ENCODE peak calls at places on chromosome 15, in six cellular contexts. One of them, this sample, is unnamed.

GRCh38 chr15:70324001-70324974 is 226.6 kb upstream of the TLE3 start:
- DNase-seq in epithelial cell of proximal tubule: no peak
- DNase-seq in AG04450: peak; percentile 39
- DNase-seq in testis: peak; percentile 37
- DNase-seq in Panc1: no peak
- DNase-seq in A549: no peak
- DNase-seq in this sample: peak; percentile 86

GRCh38 chr15:57259511-57260143 is 116.7 kb upstream of the CGNL1 start:
- DNase-seq in epithelial cell of proximal tubule: no peak
- DNase-seq in AG04450: no peak
- DNase-seq in testis: no peak
- DNase-seq in Panc1: no peak
- DNase-seq in A549: no peak
- DNase-seq in this sample: no peak

GRCh38 chr15:62403164-62403809 is 238.2 kb upstream of the C2CD4B start:
- DNase-seq in epithelial cell of proximal tubule: no peak
- DNase-seq in AG04450: no peak
- DNase-seq in testis: no peak
- DNase-seq in Panc1: no peak
- DNase-seq in A549: no peak
- DNase-seq in this sample: peak; percentile 79

GRCh38 chr15:65411470-65412071 is 11.2 kb downstream of the IGDCC4 start:
- DNase-seq in epithelial cell of proximal tubule: peak; percentile 98
- DNase-seq in AG04450: no peak
- DNase-seq in testis: no peak
- DNase-seq in Panc1: no peak
- DNase-seq in A549: no peak
- DNase-seq in this sample: no peak

GRCh38 chr15:37880009-37880834 is 54.2 kb upstream of the TMCO5A start:
- DNase-seq in epithelial cell of proximal tubule: no peak
- DNase-seq in AG04450: peak; percentile 41
- DNase-seq in testis: peak; percentile 21
- DNase-seq in Panc1: no peak
- DNase-seq in A549: peak; percentile 0
- DNase-seq in this sample: peak; percentile 56

GRCh38 chr15:66498501-66499386 is 1.2 kb upstream of the SNAPC5 start:
- DNase-seq in epithelial cell of proximal tubule: no peak
- DNase-seq in AG04450: no peak
- DNase-seq in testis: peak; percentile 8
- DNase-seq in Panc1: no peak
- DNase-seq in A549: no peak
- DNase-seq in this sample: no peak

GRCh38 chr15:72368315-72368714 is 7.5 kb downstream of the HEXA start:
- DNase-seq in epithelial cell of proximal tubule: no peak
- DNase-seq in AG04450: no peak
- DNase-seq in testis: no peak
- DNase-seq in Panc1: no peak
- DNase-seq in A549: no peak
- DNase-seq in this sample: no peak

GRCh38 chr15:37009288-37009687 is 91.1 kb downstream of the MEIS2 start:
- DNase-seq in epithelial cell of proximal tubule: no peak
- DNase-seq in AG04450: no peak
- DNase-seq in testis: no peak
- DNase-seq in Panc1: no peak
- DNase-seq in A549: no peak
- DNase-seq in this sample: no peak

GRCh38 chr15:58361291-58361759 is 70.5 kb upstream of the LIPC start:
- DNase-seq in epithelial cell of proximal tubule: no peak
- DNase-seq in AG04450: peak; percentile 97
- DNase-seq in testis: no peak
- DNase-seq in Panc1: no peak
- DNase-seq in A549: no peak
- DNase-seq in this sample: peak; percentile 25

GRCh38 chr15:49036650-49037545 is 9.3 kb downstream of the SECISBP2L start:
- DNase-seq in epithelial cell of proximal tubule: no peak
- DNase-seq in AG04450: peak; percentile 18
- DNase-seq in testis: no peak
- DNase-seq in Panc1: no peak
- DNase-seq in A549: no peak
- DNase-seq in this sample: peak; percentile 66

GRCh38 chr15:82944840-82945239 is 7.7 kb downstream of the HOMER2 start:
- DNase-seq in epithelial cell of proximal tubule: peak; percentile 98
- DNase-seq in AG04450: no peak
- DNase-seq in testis: no peak
- DNase-seq in Panc1: no peak
- DNase-seq in A549: no peak
- DNase-seq in this sample: peak; percentile 62

GRCh38 chr15:62858343-62858742 is 184.2 kb upstream of the TPM1 start:
- DNase-seq in epithelial cell of proximal tubule: no peak
- DNase-seq in AG04450: no peak
- DNase-seq in testis: no peak
- DNase-seq in Panc1: no peak
- DNase-seq in A549: no peak
- DNase-seq in this sample: no peak

GRCh38 chr15:78241017-78241416 is 6.7 kb upstream of the ACSBG1 start:
- DNase-seq in epithelial cell of proximal tubule: no peak
- DNase-seq in AG04450: peak; percentile 33
- DNase-seq in testis: peak; percentile 92
- DNase-seq in Panc1: peak; percentile 64
- DNase-seq in A549: peak; percentile 94
- DNase-seq in this sample: peak; percentile 89

GRCh38 chr15:83919319-83919830 is 265.5 kb downstream of the ADAMTSL3 start:
- DNase-seq in epithelial cell of proximal tubule: no peak
- DNase-seq in AG04450: no peak
- DNase-seq in testis: no peak
- DNase-seq in Panc1: no peak
- DNase-seq in A549: no peak
- DNase-seq in this sample: no peak

GRCh38 chr15:78000089-78000926 is 77.2 kb downstream of the TBC1D2B start:
- DNase-seq in epithelial cell of proximal tubule: no peak
- DNase-seq in AG04450: no peak
- DNase-seq in testis: peak; percentile 89
- DNase-seq in Panc1: no peak
- DNase-seq in A549: peak; percentile 86
- DNase-seq in this sample: peak; percentile 27

GRCh38 chr15:63364293-63365003 is 17.2 kb downstream of the CA12 start:
- DNase-seq in epithelial cell of proximal tubule: no peak
- DNase-seq in AG04450: no peak
- DNase-seq in testis: no peak
- DNase-seq in Panc1: no peak
- DNase-seq in A549: no peak
- DNase-seq in this sample: no peak

GRCh38 chr15:69410290-69410874 is 3.8 kb upstream of the KIF23 start:
- DNase-seq in epithelial cell of proximal tubule: no peak
- DNase-seq in AG04450: no peak
- DNase-seq in testis: peak; percentile 55
- DNase-seq in Panc1: no peak
- DNase-seq in A549: peak; percentile 84
- DNase-seq in this sample: peak; percentile 91

GRCh38 chr15:66476535-66476934 is 21.0 kb downstream of the SNAPC5 start:
- DNase-seq in epithelial cell of proximal tubule: no peak
- DNase-seq in AG04450: no peak
- DNase-seq in testis: no peak
- DNase-seq in Panc1: no peak
- DNase-seq in A549: no peak
- DNase-seq in this sample: no peak

GRCh38 chr15:23566070-23567050 is 886 bp downstream of the MKRN3 start:
- DNase-seq in epithelial cell of proximal tubule: no peak
- DNase-seq in AG04450: no peak
- DNase-seq in testis: peak; percentile 70
- DNase-seq in Panc1: no peak
- DNase-seq in A549: no peak
- DNase-seq in this sample: no peak

GRCh38 chr15:101492752-101493692 is 3.5 kb upstream of the PCSK6 start:
- DNase-seq in epithelial cell of proximal tubule: no peak
- DNase-seq in AG04450: no peak
- DNase-seq in testis: no peak
- DNase-seq in Panc1: no peak
- DNase-seq in A549: no peak
- DNase-seq in this sample: no peak

GRCh38 chr15:31434418-31435255 is 108.0 kb downstream of the KLF13 start:
- DNase-seq in epithelial cell of proximal tubule: no peak
- DNase-seq in AG04450: peak; percentile 61
- DNase-seq in testis: peak; percentile 54
- DNase-seq in Panc1: no peak
- DNase-seq in A549: no peak
- DNase-seq in this sample: peak; percentile 51

GRCh38 chr15:62809968-62810260 is 232.6 kb upstream of the TPM1 start:
- DNase-seq in epithelial cell of proximal tubule: no peak
- DNase-seq in AG04450: no peak
- DNase-seq in testis: no peak
- DNase-seq in Panc1: no peak
- DNase-seq in A549: no peak
- DNase-seq in this sample: no peak

GRCh38 chr15:45126535-45127158 is 3.0 kb downstream of the DUOXA1 start:
- DNase-seq in epithelial cell of proximal tubule: no peak
- DNase-seq in AG04450: no peak
- DNase-seq in testis: no peak
- DNase-seq in Panc1: no peak
- DNase-seq in A549: no peak
- DNase-seq in this sample: no peak

GRCh38 chr15:71748327-71748726 is 62.0 kb upstream of the NR2E3 start:
- DNase-seq in epithelial cell of proximal tubule: peak; percentile 82
- DNase-seq in AG04450: no peak
- DNase-seq in testis: no peak
- DNase-seq in Panc1: no peak
- DNase-seq in A549: peak; percentile 68
- DNase-seq in this sample: peak; percentile 53

GRCh38 chr15:58506064-58506490 is 74.3 kb downstream of the LIPC start:
- DNase-seq in epithelial cell of proximal tubule: no peak
- DNase-seq in AG04450: no peak
- DNase-seq in testis: no peak
- DNase-seq in Panc1: no peak
- DNase-seq in A549: no peak
- DNase-seq in this sample: no peak

GRCh38 chr15:101198820-101199219 is 53.0 kb downstream of the CHSY1 start:
- DNase-seq in epithelial cell of proximal tubule: no peak
- DNase-seq in AG04450: no peak
- DNase-seq in testis: no peak
- DNase-seq in Panc1: no peak
- DNase-seq in A549: no peak
- DNase-seq in this sample: no peak

GRCh38 chr15:97235285-97235985 is 725.1 kb upstream of the ARRDC4 start:
- DNase-seq in epithelial cell of proximal tubule: peak; percentile 31
- DNase-seq in AG04450: no peak
- DNase-seq in testis: peak; percentile 71
- DNase-seq in Panc1: peak; percentile 38
- DNase-seq in A549: peak; percentile 45
- DNase-seq in this sample: peak; percentile 39

GRCh38 chr15:88477885-88478284 is 10.4 kb downstream of the MRPS11 start:
- DNase-seq in epithelial cell of proximal tubule: no peak
- DNase-seq in AG04450: no peak
- DNase-seq in testis: no peak
- DNase-seq in Panc1: no peak
- DNase-seq in A549: no peak
- DNase-seq in this sample: no peak

GRCh38 chr15:88479169-88479568 is 11.7 kb downstream of the MRPS11 start:
- DNase-seq in epithelial cell of proximal tubule: no peak
- DNase-seq in AG04450: no peak
- DNase-seq in testis: no peak
- DNase-seq in Panc1: no peak
- DNase-seq in A549: no peak
- DNase-seq in this sample: no peak

GRCh38 chr15:88477126-88477525 is 9.6 kb downstream of the MRPS11 start:
- DNase-seq in epithelial cell of proximal tubule: no peak
- DNase-seq in AG04450: no peak
- DNase-seq in testis: no peak
- DNase-seq in Panc1: no peak
- DNase-seq in A549: no peak
- DNase-seq in this sample: no peak

GRCh38 chr15:88480981-88481380 is 13.5 kb downstream of the MRPS11 start:
- DNase-seq in epithelial cell of proximal tubule: no peak
- DNase-seq in AG04450: no peak
- DNase-seq in testis: no peak
- DNase-seq in Panc1: no peak
- DNase-seq in A549: no peak
- DNase-seq in this sample: no peak

GRCh38 chr15:88476635-88477038 is 9.1 kb downstream of the MRPS11 start:
- DNase-seq in epithelial cell of proximal tubule: no peak
- DNase-seq in AG04450: peak; percentile 23
- DNase-seq in testis: peak; percentile 30
- DNase-seq in Panc1: no peak
- DNase-seq in A549: peak; percentile 68
- DNase-seq in this sample: peak; percentile 58
- TF ChIP-seq CTCF in epithelial cell of proximal tubule: peak; percentile 66
- TF ChIP-seq CTCF in AG04450: peak; percentile 66
- TF ChIP-seq CTCF in testis: peak; percentile 48
- TF ChIP-seq CTCF in Panc1: peak; percentile 79
- TF ChIP-seq CTCF in A549: peak; percentile 78
- TF ChIP-seq CTCF in this sample: peak; percentile 62

GRCh38 chr15:96047255-96047931 is 283.1 kb upstream of the NR2F2 start:
- DNase-seq in epithelial cell of proximal tubule: no peak
- DNase-seq in AG04450: peak; percentile 76
- DNase-seq in testis: no peak
- DNase-seq in Panc1: no peak
- DNase-seq in A549: no peak
- DNase-seq in this sample: no peak
- TF ChIP-seq CTCF in epithelial cell of proximal tubule: no peak
- TF ChIP-seq CTCF in AG04450: peak; percentile 25
- TF ChIP-seq CTCF in testis: no peak
- TF ChIP-seq CTCF in Panc1: no peak
- TF ChIP-seq CTCF in A549: no peak
- TF ChIP-seq CTCF in this sample: no peak

GRCh38 chr15:41512078-41512394 is 1.6 kb downstream of the LTK start:
- DNase-seq in epithelial cell of proximal tubule: no peak
- DNase-seq in AG04450: no peak
- DNase-seq in testis: no peak
- DNase-seq in Panc1: no peak
- DNase-seq in A549: no peak
- DNase-seq in this sample: no peak

GRCh38 chr15:41510728-41511127 is 2.9 kb downstream of the LTK start:
- DNase-seq in epithelial cell of proximal tubule: no peak
- DNase-seq in AG04450: no peak
- DNase-seq in testis: no peak
- DNase-seq in Panc1: no peak
- DNase-seq in A549: no peak
- DNase-seq in this sample: no peak

GRCh38 chr15:41512512-41513281 is 930 bp downstream of the LTK start:
- DNase-seq in epithelial cell of proximal tubule: no peak
- DNase-seq in AG04450: no peak
- DNase-seq in testis: peak; percentile 15
- DNase-seq in Panc1: no peak
- DNase-seq in A549: no peak
- DNase-seq in this sample: no peak

GRCh38 chr15:41513282-41514227 is at the start of gene LTK:
- DNase-seq in epithelial cell of proximal tubule: no peak
- DNase-seq in AG04450: no peak
- DNase-seq in testis: peak; percentile 47
- DNase-seq in Panc1: no peak
- DNase-seq in A549: no peak
- DNase-seq in this sample: no peak

GRCh38 chr15:41511331-41512077 is 2.1 kb downstream of the LTK start:
- DNase-seq in epithelial cell of proximal tubule: no peak
- DNase-seq in AG04450: no peak
- DNase-seq in testis: no peak
- DNase-seq in Panc1: no peak
- DNase-seq in A549: no peak
- DNase-seq in this sample: no peak
- TF ChIP-seq CTCF in epithelial cell of proximal tubule: no peak
- TF ChIP-seq CTCF in AG04450: no peak
- TF ChIP-seq CTCF in testis: no peak
- TF ChIP-seq CTCF in Panc1: no peak
- TF ChIP-seq CTCF in A549: no peak
- TF ChIP-seq CTCF in this sample: no peak

GRCh38 chr15:74482661-74483060 is 21.7 kb upstream of the UBL7 start:
- DNase-seq in epithelial cell of proximal tubule: no peak
- DNase-seq in AG04450: no peak
- DNase-seq in testis: no peak
- DNase-seq in Panc1: no peak
- DNase-seq in A549: no peak
- DNase-seq in this sample: no peak
- TF ChIP-seq CTCF in epithelial cell of proximal tubule: peak; percentile 19
- TF ChIP-seq CTCF in AG04450: peak; percentile 20
- TF ChIP-seq CTCF in testis: no peak
- TF ChIP-seq CTCF in Panc1: no peak
- TF ChIP-seq CTCF in A549: no peak
- TF ChIP-seq CTCF in this sample: no peak

This sample was measured in RWPE1.